ENCODE peak calls at places on chromosomes 1 and 21, in four cellular contexts. K, C, P and X are unnamed samples.

GRCh38 chr1:117008675-117009074 is 7.1 kb downstream of the CD101 start:
- DNase-seq in K (no peak), C (no peak), P (no peak), X (no peak)

GRCh38 chr1:39051956-39052355 is 25.8 kb downstream of the NDUFS5 start:
- DNase-seq in K (no peak), C (no peak), P (no peak), X (no peak)

GRCh38 chr1:94656982-94657381 is 115.4 kb upstream of the F3 start:
- DNase-seq in K (no peak), C (no peak), P (no peak), X (no peak)

GRCh38 chr1:199778324-199778955 is 249.1 kb upstream of the NR5A2 start:
- DNase-seq in K (no peak), C (no peak), P (no peak), X (no peak)

GRCh38 chr1:68528243-68528642 is 31.4 kb upstream of the DEPDC1 start:
- DNase-seq in K (no peak), C (no peak), P (no peak), X (no peak)

GRCh38 chr1:58460469-58460868 is 86.1 kb downstream of the OMA1 start:
- DNase-seq in K (peak; percentile 27), C (no peak), P (peak; percentile 12), X (no peak)

GRCh38 chr1:909861-910310 is 13.8 kb upstream of the SAMD11 start:
- DNase-seq in K (no peak), C (peak; percentile 0), P (no peak), X (peak; percentile 13)

GRCh38 chr21:37005548-37006242 is 807 bp upstream of the RIPPLY3 start:
- DNase-seq in K (no peak), C (no peak), P (no peak), X (no peak)

GRCh38 chr1:153922076-153922837 is 515 bp downstream of the GATAD2B start:
- DNase-seq in K (peak; percentile 87), C (no peak), P (no peak), X (peak; percentile 58)

GRCh38 chr21:17679002-17679600 is 66.4 kb upstream of the BTG3 start:
- DNase-seq in K (peak; percentile 68), C (peak; percentile 22), P (peak; percentile 80), X (no peak)

GRCh38 chr1:237873487-237873927 is 17.2 kb downstream of the ZP4 start:
- DNase-seq in K (no peak), C (no peak), P (peak; percentile 16), X (no peak)

GRCh38 chr1:21261551-21262281 is 28.5 kb downstream of the ECE1 start:
- DNase-seq in K (peak; percentile 66), C (no peak), P (peak; percentile 95), X (no peak)

GRCh38 chr1:116553386-116554115 is 17.3 kb downstream of the CD58 start:
- DNase-seq in K (no peak), C (no peak), P (no peak), X (no peak)

GRCh38 chr1:3066826-3067225 is 2.2 kb upstream of the PRDM16 start:
- DNase-seq in K (no peak), C (no peak), P (no peak), X (no peak)

GRCh38 chr1:184890539-184890973 is 83.8 kb downstream of the NIBAN1 start:
- DNase-seq in K (no peak), C (no peak), P (peak; percentile 85), X (peak; percentile 17)

GRCh38 chr21:42666918-42667317 is 13.5 kb downstream of the PDE9A start:
- DNase-seq in K (no peak), C (no peak), P (no peak), X (no peak)

GRCh38 chr1:20076695-20077461 is 6.9 kb downstream of the PLA2G5 start:
- DNase-seq in K (no peak), C (no peak), P (no peak), X (no peak)

GRCh38 chr1:223683586-223684487 is 18.3 kb upstream of the CAPN8 start:
- DNase-seq in K (peak; percentile 55), C (no peak), P (peak; percentile 61), X (no peak)

DNA sequence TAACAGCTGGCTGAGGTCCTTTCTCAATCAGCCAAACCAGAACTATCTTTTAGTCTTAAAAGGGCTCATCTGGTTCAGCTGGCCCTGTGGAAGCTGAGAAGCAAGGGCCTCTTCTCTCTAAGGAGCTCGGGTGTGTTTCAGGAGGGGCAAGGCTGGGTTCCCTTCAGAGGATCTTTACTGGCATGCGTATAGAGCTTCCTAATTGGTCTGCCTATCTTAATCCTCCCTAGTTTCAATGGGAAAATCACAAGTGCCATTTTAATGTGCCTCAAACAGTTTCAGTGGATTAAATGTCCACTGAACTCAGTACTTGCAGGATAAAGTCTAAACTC is 81.5 kb upstream of the LBR start:
- DNase-seq in K (no peak), C (no peak), P (no peak), X (no peak)
- TF ChIP-seq CTCF in K (no peak), C (no peak), P (no peak), X (no peak)

DNA sequence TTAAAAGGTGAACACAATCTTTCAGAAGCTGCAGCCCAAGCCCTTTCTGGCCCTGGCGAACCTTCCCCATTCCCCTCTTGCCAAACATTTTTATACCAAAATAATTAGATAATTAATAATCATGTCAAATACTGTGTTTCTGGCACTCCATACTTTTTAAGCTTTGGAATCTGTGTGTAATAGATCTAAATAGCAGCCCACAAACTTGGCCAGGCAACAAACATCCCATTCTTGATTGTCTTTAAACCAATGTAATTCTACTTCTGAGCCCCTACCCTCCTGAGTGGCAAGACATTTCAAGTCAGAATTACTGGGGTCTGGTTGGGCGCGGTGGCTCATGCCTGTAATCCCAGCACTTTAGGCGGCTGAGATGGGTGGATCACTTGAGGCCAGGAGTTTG is 137.7 kb downstream of the NAV1 start:
- DNase-seq in K (no peak), C (no peak), P (no peak), X (no peak)
- TF ChIP-seq CTCF in K (no peak), C (no peak), P (no peak), X (no peak)

DNA sequence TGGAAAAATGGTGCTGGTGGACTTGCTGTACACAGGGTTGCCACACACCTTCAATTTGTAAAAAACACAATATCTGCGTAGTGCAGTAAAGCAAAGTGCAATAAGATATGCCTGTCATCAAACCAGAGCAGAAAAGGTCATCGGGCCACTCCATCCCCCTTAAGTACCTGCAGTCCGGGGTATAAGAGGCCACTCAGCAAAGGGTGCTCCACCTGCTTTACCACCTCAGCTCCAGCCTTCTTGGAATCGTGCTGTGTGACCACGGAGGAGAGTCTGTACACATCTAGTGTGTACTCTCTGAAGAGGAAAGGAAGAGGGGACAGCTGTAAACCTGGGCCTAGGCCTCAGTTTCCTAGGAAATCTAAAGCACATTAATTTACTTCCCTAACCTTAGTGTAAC is 10.8 kb downstream of the YARS1 start:
- DNase-seq in K (no peak), C (no peak), P (no peak), X (no peak)
- TF ChIP-seq CTCF in K (no peak), C (no peak), P (no peak), X (no peak)

GRCh38 chr1:180154325-180155201 is at the start of gene QSOX1:
- DNase-seq in K (peak; percentile 99), C (peak; percentile 88), P (peak; percentile 91), X (peak; percentile 83)
- TF ChIP-seq CTCF in K (peak; percentile 10), C (no peak), P (no peak), X (no peak)

DNA sequence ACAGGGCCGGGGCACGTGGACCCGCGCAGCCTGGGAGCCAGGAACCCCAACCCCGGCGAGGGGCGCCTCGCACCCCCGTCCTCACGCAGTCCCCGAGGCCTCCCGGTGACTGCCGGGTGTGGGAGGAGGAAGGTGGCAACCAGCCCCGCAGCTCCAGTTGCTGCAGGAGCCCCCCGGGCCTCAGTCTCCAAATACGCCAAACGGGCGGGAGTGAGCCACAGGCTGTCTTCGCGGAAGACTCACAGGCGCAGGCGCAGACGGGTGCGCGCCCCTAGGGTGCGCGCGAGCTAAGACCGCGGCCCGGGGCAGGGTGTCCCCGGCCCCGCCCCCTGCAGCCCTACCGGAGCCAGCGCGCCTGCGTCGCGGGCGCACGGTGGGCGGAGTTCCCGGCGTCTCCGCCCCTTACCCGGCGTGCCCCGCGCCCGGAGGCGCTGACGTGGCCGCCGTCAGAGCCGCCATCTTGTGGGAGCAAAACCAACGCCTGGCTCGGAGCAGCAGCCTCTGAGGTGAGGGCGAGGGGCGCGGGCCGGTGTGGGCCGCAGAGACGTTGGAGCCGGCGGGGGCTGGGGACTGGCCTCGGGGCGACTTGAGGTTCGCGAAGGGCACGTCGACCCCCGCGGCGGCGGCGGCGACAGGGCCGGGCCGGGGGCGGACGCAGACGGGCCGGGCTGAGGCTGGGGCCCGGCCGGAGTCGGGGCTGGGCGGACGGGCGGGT is at the start of gene ARF1:
- DNase-seq in K (peak; percentile 98), C (peak; percentile 97), P (peak; percentile 96), X (peak; percentile 94)
- TF ChIP-seq CTCF in K (peak; percentile 33), C (no peak), P (no peak), X (no peak)

GRCh38 chr1:46333300-46334029 is 7.1 kb upstream of the NSUN4 start:
- DNase-seq in K (no peak), C (peak; percentile 48), P (peak; percentile 55), X (no peak)
- TF ChIP-seq CTCF in K (peak; percentile 96), C (peak; percentile 50), P (peak; percentile 34), X (no peak)

GRCh38 chr1:27106561-27107323 is 48.2 kb downstream of the SLC9A1 start:
- DNase-seq in K (no peak), C (peak; percentile 71), P (no peak), X (no peak)

GRCh38 chr1:27108588-27108987 is 46.3 kb downstream of the SLC9A1 start:
- DNase-seq in K (no peak), C (no peak), P (no peak), X (no peak)

GRCh38 chr1:27105018-27105417 is 49.9 kb downstream of the SLC9A1 start:
- DNase-seq in K (no peak), C (no peak), P (no peak), X (no peak)

GRCh38 chr1:27111771-27112573 is 43.0 kb downstream of the SLC9A1 start:
- DNase-seq in K (peak; percentile 56), C (peak; percentile 46), P (peak; percentile 99), X (peak; percentile 50)

GRCh38 chr1:27109103-27109822 is 45.7 kb downstream of the SLC9A1 start:
- DNase-seq in K (peak; percentile 61), C (no peak), P (no peak), X (no peak)
- TF ChIP-seq CTCF in K (peak; percentile 86), C (peak; percentile 44), P (peak; percentile 32), X (no peak)

GRCh38 chr1:93179886-93180722 is at the start of gene TMED5:
- DNase-seq in K (peak; percentile 88), C (peak; percentile 99), P (peak; percentile 99), X (peak; percentile 93)
- TF ChIP-seq CTCF in K (no peak), C (no peak), P (peak; percentile 16), X (peak; percentile 11)

DNA sequence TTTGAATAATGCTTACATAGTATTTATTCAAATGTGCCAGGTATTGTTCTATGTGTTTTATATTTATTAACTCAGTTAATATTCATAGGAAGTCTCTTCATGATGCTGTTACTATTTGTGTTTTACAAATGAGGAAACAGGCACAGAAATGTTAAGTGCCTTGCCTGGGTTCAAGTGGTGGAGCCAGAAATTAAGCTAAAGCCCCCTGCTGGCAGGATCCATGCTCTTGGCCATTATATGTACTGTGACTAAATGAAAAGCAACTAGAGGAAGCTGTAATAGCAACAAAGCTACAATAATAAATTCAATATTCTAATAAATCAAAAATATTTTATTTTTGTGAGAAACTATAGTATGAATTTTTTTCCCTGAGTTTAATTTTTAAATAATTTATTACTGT is 30.0 kb downstream of the IARS2 start:
- DNase-seq in K (peak; percentile 28), C (no peak), P (no peak), X (no peak)
- TF ChIP-seq CTCF in K (peak; percentile 56), C (peak; percentile 50), P (peak; percentile 37), X (peak; percentile 18)